ENCODE peak calls at places on chromosomes 1 and 21, in six cellular contexts. One of them, this sample, is unnamed. For H3K4me1 and H3K27me3, the result is how much of the 10 kb centered on the place peaks cover.

GRCh38 chr1:1318131-1318652 is 6.3 kb downstream of the INTS11 start:
- DNase-seq in sigmoid colon: peak
- DNase-seq in heart left ventricle: peak
- DNase-seq in thoracic aorta: peak
- DNase-seq in GM12878: no peak
- DNase-seq in HepG2: peak
- DNase-seq in this sample: peak

GRCh38 chr1:151175910-151176309 is at the start of gene TMOD4:
- DNase-seq in sigmoid colon: no peak
- DNase-seq in heart left ventricle: no peak
- DNase-seq in thoracic aorta: no peak
- DNase-seq in GM12878: no peak
- DNase-seq in HepG2: no peak
- DNase-seq in this sample: no peak

GRCh38 chr1:230067871-230068814 is 1.1 kb downstream of the GALNT2 start:
- DNase-seq in sigmoid colon: no peak
- DNase-seq in heart left ventricle: peak
- DNase-seq in thoracic aorta: no peak
- DNase-seq in GM12878: no peak
- DNase-seq in HepG2: no peak
- DNase-seq in this sample: no peak

GRCh38 chr1:154931940-154932487 is 4.5 kb downstream of the PMVK start:
- DNase-seq in sigmoid colon: no peak
- DNase-seq in heart left ventricle: no peak
- DNase-seq in thoracic aorta: no peak
- DNase-seq in GM12878: no peak
- DNase-seq in HepG2: peak
- DNase-seq in this sample: no peak

GRCh38 chr21:44614961-44615391 is 3.1 kb downstream of the KRTAP10-8 start:
- DNase-seq in sigmoid colon: no peak
- DNase-seq in heart left ventricle: no peak
- DNase-seq in thoracic aorta: no peak
- DNase-seq in GM12878: no peak
- DNase-seq in HepG2: no peak
- DNase-seq in this sample: no peak

GRCh38 chr1:62884156-62884740 is 100.3 kb downstream of the ATG4C start:
- DNase-seq in sigmoid colon: no peak
- DNase-seq in heart left ventricle: no peak
- DNase-seq in thoracic aorta: no peak
- DNase-seq in GM12878: no peak
- DNase-seq in HepG2: no peak
- DNase-seq in this sample: no peak

GRCh38 chr21:26833460-26833939 is 11.7 kb downstream of the ADAMTS1 start:
- DNase-seq in sigmoid colon: no peak
- DNase-seq in heart left ventricle: no peak
- DNase-seq in thoracic aorta: no peak
- DNase-seq in GM12878: no peak
- DNase-seq in HepG2: no peak
- DNase-seq in this sample: no peak

GRCh38 chr1:53133261-53134041 is 9.0 kb downstream of the SLC1A7 start:
- DNase-seq in sigmoid colon: no peak
- DNase-seq in heart left ventricle: no peak
- DNase-seq in thoracic aorta: no peak
- DNase-seq in GM12878: no peak
- DNase-seq in HepG2: no peak
- DNase-seq in this sample: no peak

GRCh38 chr1:16398371-16398953 is 31.4 kb downstream of the SZRD1 start:
- DNase-seq in sigmoid colon: no peak
- DNase-seq in heart left ventricle: no peak
- DNase-seq in thoracic aorta: no peak
- DNase-seq in GM12878: no peak
- DNase-seq in HepG2: no peak
- DNase-seq in this sample: no peak

GRCh38 chr21:39149882-39150281 is 33.4 kb downstream of the PSMG1 start:
- DNase-seq in sigmoid colon: no peak
- DNase-seq in heart left ventricle: no peak
- DNase-seq in thoracic aorta: no peak
- DNase-seq in GM12878: no peak
- DNase-seq in HepG2: no peak
- DNase-seq in this sample: no peak

GRCh38 chr21:23613014-23613413 is 1994.3 kb downstream of the MRPL39 start:
- DNase-seq in sigmoid colon: no peak
- DNase-seq in heart left ventricle: no peak
- DNase-seq in thoracic aorta: no peak
- DNase-seq in GM12878: no peak
- DNase-seq in HepG2: no peak
- DNase-seq in this sample: no peak

GRCh38 chr21:16536661-16537359 is 807.0 kb downstream of the USP25 start:
- DNase-seq in sigmoid colon: no peak
- DNase-seq in heart left ventricle: no peak
- DNase-seq in thoracic aorta: no peak
- DNase-seq in GM12878: no peak
- DNase-seq in HepG2: no peak
- DNase-seq in this sample: peak

GRCh38 chr1:188062456-188062855 is 1233.7 kb downstream of the PLA2G4A start:
- DNase-seq in sigmoid colon: no peak
- DNase-seq in heart left ventricle: no peak
- DNase-seq in thoracic aorta: no peak
- DNase-seq in GM12878: no peak
- DNase-seq in HepG2: no peak
- DNase-seq in this sample: peak

GRCh38 chr1:41639332-41639936 is 155.0 kb upstream of the EDN2 start:
- DNase-seq in sigmoid colon: no peak
- DNase-seq in heart left ventricle: no peak
- DNase-seq in thoracic aorta: no peak
- DNase-seq in GM12878: no peak
- DNase-seq in HepG2: no peak
- DNase-seq in this sample: peak

GRCh38 chr1:111082421-111083192 is 57.3 kb downstream of the DRAM2 start:
- DNase-seq in sigmoid colon: no peak
- DNase-seq in heart left ventricle: no peak
- DNase-seq in thoracic aorta: no peak
- DNase-seq in GM12878: peak
- DNase-seq in HepG2: no peak
- DNase-seq in this sample: no peak

DNA sequence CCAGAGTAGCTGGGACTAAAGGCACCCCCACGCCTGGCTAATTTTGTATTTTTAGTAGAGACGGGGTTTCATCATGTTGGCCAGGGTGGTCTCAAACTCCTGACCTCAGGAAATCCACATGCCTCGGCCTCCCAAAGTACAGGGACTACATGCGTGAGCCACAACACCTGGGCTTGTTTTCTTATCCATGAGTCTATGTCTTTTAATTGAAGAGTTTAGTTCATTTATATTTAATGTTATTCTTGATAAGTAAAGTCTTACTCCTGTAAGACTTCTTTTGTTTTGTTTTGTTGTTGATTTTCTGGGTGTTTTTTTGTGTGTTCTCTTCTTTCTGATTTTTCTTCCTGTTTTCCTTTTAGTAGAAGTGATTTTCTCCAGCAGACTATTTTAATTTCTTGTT is 621.0 kb downstream of the LTN1 start:
- DNase-seq in sigmoid colon: no peak
- DNase-seq in heart left ventricle: no peak
- DNase-seq in thoracic aorta: no peak
- DNase-seq in GM12878: no peak
- DNase-seq in HepG2: no peak
- DNase-seq in this sample: no peak
- H3K4me1 ChIP-seq in sigmoid colon: under half
- H3K4me1 ChIP-seq in heart left ventricle: under half
- H3K4me1 ChIP-seq in thoracic aorta: under half
- H3K4me1 ChIP-seq in GM12878: under half
- H3K4me1 ChIP-seq in HepG2: under half
- H3K4me1 ChIP-seq in this sample: under half

DNA sequence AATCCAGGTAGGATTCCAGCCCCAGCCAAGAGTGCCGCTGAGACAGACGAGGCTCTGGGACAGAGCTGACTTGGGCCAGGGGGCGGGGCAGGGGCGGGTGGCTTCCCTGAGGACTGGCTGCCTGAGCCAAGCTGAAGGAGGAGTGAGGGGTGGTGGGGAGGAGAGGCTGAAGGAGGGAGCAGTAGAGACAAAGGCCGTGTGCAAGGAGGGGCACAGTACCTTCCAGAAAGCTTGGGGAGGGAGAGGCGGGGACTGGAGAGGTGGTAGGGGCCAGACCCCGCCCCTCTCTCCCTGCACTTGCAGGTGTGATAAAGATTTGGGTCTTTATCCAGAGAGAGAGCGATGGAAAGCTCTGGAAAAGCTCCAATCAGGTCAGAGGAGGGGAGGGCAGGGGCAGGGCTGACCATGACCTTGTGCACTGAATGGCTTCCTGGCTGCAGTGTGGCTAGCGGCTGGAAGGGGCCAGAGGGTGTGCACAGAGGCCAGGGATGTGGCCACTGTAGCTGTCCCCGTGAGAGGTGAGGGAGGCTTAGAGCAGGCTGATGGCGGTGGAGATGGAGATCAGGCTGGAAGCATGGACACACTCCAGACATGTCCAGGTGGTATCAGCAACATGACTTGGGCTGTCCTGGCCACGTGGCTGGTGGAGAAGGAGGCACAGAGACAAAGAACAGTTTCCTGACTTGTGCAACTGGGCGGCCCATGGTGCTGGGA is 6.7 kb upstream of the EPHA8 start:
- DNase-seq in sigmoid colon: no peak
- DNase-seq in heart left ventricle: no peak
- DNase-seq in thoracic aorta: no peak
- DNase-seq in GM12878: no peak
- DNase-seq in HepG2: no peak
- DNase-seq in this sample: no peak
- H3K27me3 ChIP-seq in sigmoid colon: under half
- H3K27me3 ChIP-seq in heart left ventricle: half or more
- H3K27me3 ChIP-seq in thoracic aorta: under half
- H3K27me3 ChIP-seq in GM12878: under half
- H3K27me3 ChIP-seq in HepG2: under half
- H3K27me3 ChIP-seq in this sample: half or more

DNA sequence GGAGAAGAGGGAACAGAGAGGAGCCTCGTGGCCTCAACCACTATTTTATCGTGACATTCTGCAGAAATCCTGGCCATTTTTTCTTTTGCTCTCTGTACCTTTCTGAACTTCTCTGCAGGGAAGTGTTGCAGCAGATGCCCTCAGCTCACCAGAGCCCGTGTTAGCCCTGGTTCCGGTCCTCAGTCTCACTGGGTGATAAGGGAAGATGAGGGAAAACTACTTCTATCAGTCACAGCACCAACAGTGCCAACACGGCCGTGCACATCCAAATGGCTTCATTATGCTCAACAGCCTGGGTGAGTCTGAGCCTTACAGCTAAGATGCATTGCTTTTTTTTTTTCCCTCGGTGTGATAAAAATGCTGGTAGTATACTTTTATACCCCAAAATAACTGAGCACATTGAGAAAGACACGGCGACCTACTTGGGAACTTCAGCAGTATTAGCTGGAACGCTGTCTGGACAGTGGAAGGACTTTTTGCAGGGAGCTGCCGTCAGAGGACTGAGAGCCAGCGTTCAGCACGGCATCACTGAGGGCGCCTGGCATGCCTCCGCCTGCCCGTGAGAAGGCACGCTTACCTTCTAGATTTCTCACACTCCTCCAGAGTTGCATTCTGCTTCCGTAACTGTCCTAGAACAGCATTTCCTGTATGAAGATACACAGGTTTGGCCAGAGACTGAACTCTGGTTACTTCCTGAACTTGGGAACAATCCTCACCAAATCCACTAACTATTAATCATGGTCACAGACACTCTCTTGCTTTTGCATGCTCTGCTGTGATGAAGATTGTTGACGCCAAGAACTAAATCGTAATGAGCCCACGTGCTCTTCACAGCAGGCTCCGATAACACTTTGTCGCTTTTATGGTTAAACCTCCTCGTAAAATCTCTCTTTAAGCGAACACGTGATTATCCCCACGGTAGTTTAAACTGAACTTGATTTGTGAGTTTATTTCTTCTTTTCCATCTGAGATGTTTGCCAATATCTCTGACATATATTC is 93.3 kb downstream of the KIF26B start:
- DNase-seq in sigmoid colon: no peak
- DNase-seq in heart left ventricle: no peak
- DNase-seq in thoracic aorta: no peak
- DNase-seq in GM12878: no peak
- DNase-seq in HepG2: no peak
- DNase-seq in this sample: no peak
- H3K4me3 ChIP-seq in sigmoid colon: no peak
- H3K4me3 ChIP-seq in heart left ventricle: no peak
- H3K4me3 ChIP-seq in thoracic aorta: no peak
- H3K4me3 ChIP-seq in GM12878: no peak
- H3K4me3 ChIP-seq in HepG2: no peak
- H3K4me3 ChIP-seq in this sample: no peak

GRCh38 chr1:227793948-227794812 is 21.3 kb upstream of the PRSS38 start:
- DNase-seq in sigmoid colon: peak
- DNase-seq in heart left ventricle: peak
- DNase-seq in thoracic aorta: no peak
- DNase-seq in GM12878: no peak
- DNase-seq in HepG2: no peak
- DNase-seq in this sample: peak

GRCh38 chr1:227791425-227792090 is 23.9 kb upstream of the PRSS38 start:
- DNase-seq in sigmoid colon: no peak
- DNase-seq in heart left ventricle: no peak
- DNase-seq in thoracic aorta: no peak
- DNase-seq in GM12878: no peak
- DNase-seq in HepG2: no peak
- DNase-seq in this sample: no peak

GRCh38 chr1:227790868-227791267 is 24.6 kb upstream of the PRSS38 start:
- DNase-seq in sigmoid colon: no peak
- DNase-seq in heart left ventricle: no peak
- DNase-seq in thoracic aorta: no peak
- DNase-seq in GM12878: no peak
- DNase-seq in HepG2: no peak
- DNase-seq in this sample: no peak

GRCh38 chr1:227793079-227793947 is 22.2 kb upstream of the PRSS38 start:
- DNase-seq in sigmoid colon: no peak
- DNase-seq in heart left ventricle: no peak
- DNase-seq in thoracic aorta: no peak
- DNase-seq in GM12878: no peak
- DNase-seq in HepG2: no peak
- DNase-seq in this sample: no peak

DNA sequence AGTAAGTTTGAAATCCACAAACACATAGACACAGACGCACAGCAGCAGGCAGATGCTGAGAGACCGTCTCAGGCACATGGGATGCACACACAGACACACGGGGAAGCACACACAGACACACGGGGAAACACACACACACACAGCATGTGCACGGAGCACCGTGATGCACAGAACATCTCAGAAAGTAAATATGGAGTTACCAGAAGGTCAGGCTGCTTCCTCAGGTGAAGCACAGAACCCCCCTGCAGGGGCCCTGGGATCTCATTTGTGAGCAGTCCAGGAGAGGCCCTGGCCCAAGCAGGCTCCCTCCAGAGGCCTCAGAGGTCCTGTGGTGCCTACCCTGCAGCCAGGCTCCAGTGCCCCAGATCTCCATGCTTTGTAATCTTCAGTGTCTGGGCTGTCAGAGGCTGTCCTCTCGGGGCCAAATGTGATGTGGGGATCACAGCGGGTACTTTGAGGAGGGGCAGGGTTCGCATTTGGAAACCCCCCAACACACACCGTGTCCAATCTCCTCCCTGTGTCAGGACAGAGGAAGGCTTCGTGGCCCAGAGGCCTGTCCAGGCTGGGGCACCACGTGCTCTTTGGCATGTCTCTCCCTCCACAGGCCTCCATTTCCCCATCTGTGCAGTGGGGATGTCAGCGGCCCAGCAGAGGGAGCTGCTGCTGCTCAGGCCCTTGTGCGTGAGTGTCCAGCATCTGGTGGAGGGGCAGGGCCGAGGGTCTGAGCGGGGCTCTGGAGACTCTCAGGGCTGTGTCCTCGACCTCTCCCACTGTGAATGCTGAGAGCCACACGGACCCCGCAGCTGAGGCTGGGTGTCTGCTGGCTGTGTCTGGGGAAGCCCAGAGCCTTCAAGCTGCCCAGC is 23.0 kb upstream of the PRSS38 start:
- DNase-seq in sigmoid colon: no peak
- DNase-seq in heart left ventricle: no peak
- DNase-seq in thoracic aorta: no peak
- DNase-seq in GM12878: no peak
- DNase-seq in HepG2: no peak
- DNase-seq in this sample: no peak
- H3K4me1 ChIP-seq in sigmoid colon: under half
- H3K4me1 ChIP-seq in heart left ventricle: under half
- H3K4me1 ChIP-seq in thoracic aorta: under half
- H3K4me1 ChIP-seq in GM12878: under half
- H3K4me1 ChIP-seq in HepG2: under half
- H3K4me1 ChIP-seq in this sample: under half

This sample was measured in SJSA1.